ENCODE peak calls at places on chromosomes 2 and 18, in eight cellular contexts. Y is foreskin fibroblast, S is GM03348, F is kidney tubule cell, K is Right ventricle myocardium superior, P is non-pigmented ciliary epithelial cell, H is T-helper 1 cell, Q is neuronal stem cell. L is an unnamed sample.

GRCh38 chr2:223260681-223261080 is 208.7 kb downstream of the KCNE4 start:
- DNase-seq in Y (peak; percentile 43), S (peak; percentile 42), F (peak; percentile 89), K (no peak), P (no peak), H (no peak), Q (no peak), L (peak; percentile 34)

GRCh38 chr2:164721425-164721824 is 100.1 kb upstream of the GRB14 start:
- DNase-seq in Y (no peak), S (no peak), F (no peak), K (no peak), P (no peak), H (no peak), Q (no peak), L (no peak)

GRCh38 chr18:28357785-28358401 is 181.0 kb upstream of the CDH2 start:
- DNase-seq in Y (no peak), S (no peak), F (peak; percentile 4), K (no peak), P (no peak), H (no peak), Q (no peak), L (no peak)

GRCh38 chr2:10267551-10268465 is 34.9 kb upstream of the HPCAL1 start:
- DNase-seq in Y (no peak), S (no peak), F (no peak), K (peak; percentile 76), P (no peak), H (no peak), Q (no peak), L (no peak)

GRCh38 chr2:200585730-200586643 is at the start of gene AOX1:
- DNase-seq in Y (peak; percentile 92), S (peak; percentile 76), F (peak; percentile 60), K (peak; percentile 83), P (no peak), H (no peak), Q (peak; percentile 52), L (peak; percentile 62)

GRCh38 chr2:229141626-229142025 is 129.5 kb downstream of the PID1 start:
- DNase-seq in Y (peak; percentile 88), S (peak; percentile 17), F (peak; percentile 6), K (no peak), P (peak; percentile 18), H (no peak), Q (no peak), L (peak; percentile 51)

GRCh38 chr2:172864182-172864581 is 128.5 kb downstream of the RAPGEF4 start:
- DNase-seq in Y (peak; percentile 58), S (peak; percentile 33), F (peak; percentile 37), K (peak; percentile 69), P (no peak), H (no peak), Q (peak; percentile 56), L (peak; percentile 59)

GRCh38 chr18:9335255-9336045 is 877 bp downstream of the TWSG1 start:
- DNase-seq in Y (peak; percentile 32), S (peak; percentile 37), F (peak; percentile 29), K (no peak), P (no peak), H (no peak), Q (no peak), L (no peak)

L was measured in adipocyte.